ENCODE peak calls at places on chromosomes 13 and 19, in six cellular contexts. A is activated T-helper 1 cell treated with anti-CD3 and anti-CD28 coated beads, Interleukin-2, amount 50 U/mL, for 16 hours; B is Kasumi-1; W is ELF-1; C is A549; L is activated T-cell treated with anti-CD3 and anti-CD28 coated beads for 1 hour. H is an unnamed sample.

GRCh38 chr19:54451331-54451871 is 2.4 kb downstream of the LENG8 start:
- DNase-seq in W (no peak), B (no peak), L (no peak), A (no peak), C (no peak), H (no peak)

GRCh38 chr13:113950451-113951245 is 23.2 kb downstream of the C13orf46 start:
- DNase-seq in A (no peak), B (no peak), L (no peak), C (no peak), W (no peak), H (no peak)

GRCh38 chr19:4575978-4576933 is 16.8 kb upstream of the SEMA6B start:
- DNase-seq in A (peak; percentile 58), L (peak; percentile 65), C (peak; percentile 72), W (peak; percentile 85), B (no peak), H (peak; percentile 28)

GRCh38 chr19:18055967-18056366 is 30.8 kb downstream of the IL12RB1 start:
- DNase-seq in C (no peak), L (no peak), A (no peak), W (no peak), B (no peak), H (no peak)

GRCh38 chr19:38734426-38735256 is 9.6 kb downstream of the CAPN12 start:
- DNase-seq in A (no peak), B (peak; percentile 28), L (no peak), C (peak; percentile 67), W (peak; percentile 36), H (no peak)

GRCh38 chr19:44748426-44749254 is at the start of gene BCL3:
- DNase-seq in A (peak; percentile 28), W (no peak), C (no peak), L (peak; percentile 56), B (no peak), H (peak; percentile 48)

GRCh38 chr19:1315470-1316166 is 29.9 kb downstream of the EFNA2 start:
- DNase-seq in B (peak; percentile 9), L (no peak), W (peak; percentile 56), A (no peak), C (peak; percentile 58), H (peak; percentile 22)

GRCh38 chr13:20989883-20990282 is 71.5 kb downstream of the LATS2 start:
- DNase-seq in A (no peak), B (no peak), W (no peak), C (no peak), L (no peak), H (no peak)

GRCh38 chr19:3655402-3656072 is 28.9 kb upstream of the CACTIN start:
- DNase-seq in C (no peak), A (no peak), L (no peak), B (peak; percentile 23), W (no peak), H (no peak)

GRCh38 chr13:113929628-113930615 is 44.0 kb downstream of the C13orf46 start:
- DNase-seq in C (no peak), L (no peak), B (no peak), A (no peak), W (no peak), H (no peak)

GRCh38 chr19:10191347-10191746 is 3.4 kb downstream of the DNMT1 start:
- DNase-seq in W (no peak), A (no peak), C (no peak), B (no peak), L (no peak), H (peak; percentile 35)

GRCh38 chr19:5046339-5047039 is 77.6 kb downstream of the KDM4B start:
- DNase-seq in B (no peak), L (no peak), A (no peak), W (no peak), C (peak; percentile 86), H (peak; percentile 48)

GRCh38 chr13:44653261-44653660 is 77.1 kb upstream of the TSC22D1 start:
- DNase-seq in A (no peak), L (no peak), B (no peak), W (no peak), C (no peak), H (no peak)

GRCh38 chr13:21800847-21801616 is 130.2 kb downstream of the FGF9 start:
- DNase-seq in A (no peak), L (no peak), C (no peak), W (no peak), B (no peak), H (no peak)

GRCh38 chr19:41219924-41220567 is 1.0 kb downstream of the AXL start:
- DNase-seq in B (no peak), A (no peak), L (no peak), W (peak; percentile 63), C (no peak), H (no peak)

H was measured in breast epithelium.